ENCODE peak calls at places on chromosomes 4 and X, in four cellular contexts. N is mesenchymal stem cell, G is iPS DF 6.9, Q is IMR-90. H is an unnamed sample.

GRCh38 chr4:105350859-105351494 is 122.9 kb downstream of the PPA2 start:
- DNase-seq in N (peak; percentile 8), G (no peak), Q (peak; percentile 83), H (no peak)

GRCh38 chr4:87559090-87559837 is 30.1 kb upstream of the SPARCL1 start:
- DNase-seq in N (no peak), G (peak; percentile 35), Q (no peak), H (no peak)

GRCh38 chrX:39242187-39242586 is 440.9 kb downstream of the MID1IP1 start:
- DNase-seq in N (peak; percentile 3), G (peak; percentile 13), Q (no peak), H (peak; percentile 23)

GRCh38 chrX:150377010-150377409 is 13.9 kb downstream of the MAMLD1 start:
- DNase-seq in N (no peak), G (no peak), Q (no peak), H (no peak)

GRCh38 chrX:102835504-102836146 is 101.4 kb upstream of the RAB40AL start:
- DNase-seq in N (peak; percentile 27), G (peak; percentile 5), Q (peak; percentile 33), H (peak; percentile 5)

GRCh38 chr4:147059064-147059731 is 113.5 kb upstream of the TTC29 start:
- DNase-seq in N (no peak), G (no peak), Q (no peak), H (no peak)

GRCh38 chrX:11890843-11891514 is 132.9 kb downstream of the MSL3 start:
- DNase-seq in N (no peak), G (no peak), Q (no peak), H (no peak)

GRCh38 chr4:146975535-146975934 is 29.9 kb upstream of the TTC29 start:
- DNase-seq in N (peak; percentile 4), G (no peak), Q (no peak), H (no peak)

GRCh38 chr4:17094209-17094608 is 195.8 kb upstream of the LDB2 start:
- DNase-seq in N (peak; percentile 21), G (no peak), Q (no peak), H (no peak)

GRCh38 chr4:8928074-8928473 is 56.4 kb upstream of the HMX1 start:
- DNase-seq in N (no peak), G (no peak), Q (no peak), H (no peak)

GRCh38 chr4:3251691-3252479 is 2.9 kb downstream of the MSANTD1 start:
- DNase-seq in N (no peak), G (no peak), Q (no peak), H (no peak)

GRCh38 chr4:150746156-150746555 is 164.2 kb downstream of the MAB21L2 start:
- DNase-seq in N (peak; percentile 16), G (no peak), Q (peak; percentile 65), H (no peak)

GRCh38 chr4:163613375-163613774 is 118.9 kb downstream of the TMA16 start:
- DNase-seq in N (no peak), G (no peak), Q (no peak), H (no peak)

GRCh38 chr4:54016504-54016903 is 47.9 kb downstream of the CHIC2 start:
- DNase-seq in N (no peak), G (no peak), Q (no peak), H (peak; percentile 37)

GRCh38 chr4:155403886-155404285 is 27.1 kb upstream of the MAP9 start:
- DNase-seq in N (peak; percentile 71), G (no peak), Q (peak; percentile 72), H (peak; percentile 65)

GRCh38 chrX:137565921-137566745 is at the start of gene ZIC3:
- DNase-seq in N (peak; percentile 0), G (no peak), Q (no peak), H (peak; percentile 83)

GRCh38 chrX:137567474-137568232 is 1.7 kb downstream of the ZIC3 start:
- DNase-seq in N (no peak), G (no peak), Q (no peak), H (no peak)

GRCh38 chrX:137568741-137569469 is 3.0 kb downstream of the ZIC3 start:
- DNase-seq in N (no peak), G (no peak), Q (no peak), H (no peak)

GRCh38 chrX:137565318-137565904 is 516 bp upstream of the ZIC3 start:
- DNase-seq in N (no peak), G (no peak), Q (no peak), H (no peak)

DNA sequence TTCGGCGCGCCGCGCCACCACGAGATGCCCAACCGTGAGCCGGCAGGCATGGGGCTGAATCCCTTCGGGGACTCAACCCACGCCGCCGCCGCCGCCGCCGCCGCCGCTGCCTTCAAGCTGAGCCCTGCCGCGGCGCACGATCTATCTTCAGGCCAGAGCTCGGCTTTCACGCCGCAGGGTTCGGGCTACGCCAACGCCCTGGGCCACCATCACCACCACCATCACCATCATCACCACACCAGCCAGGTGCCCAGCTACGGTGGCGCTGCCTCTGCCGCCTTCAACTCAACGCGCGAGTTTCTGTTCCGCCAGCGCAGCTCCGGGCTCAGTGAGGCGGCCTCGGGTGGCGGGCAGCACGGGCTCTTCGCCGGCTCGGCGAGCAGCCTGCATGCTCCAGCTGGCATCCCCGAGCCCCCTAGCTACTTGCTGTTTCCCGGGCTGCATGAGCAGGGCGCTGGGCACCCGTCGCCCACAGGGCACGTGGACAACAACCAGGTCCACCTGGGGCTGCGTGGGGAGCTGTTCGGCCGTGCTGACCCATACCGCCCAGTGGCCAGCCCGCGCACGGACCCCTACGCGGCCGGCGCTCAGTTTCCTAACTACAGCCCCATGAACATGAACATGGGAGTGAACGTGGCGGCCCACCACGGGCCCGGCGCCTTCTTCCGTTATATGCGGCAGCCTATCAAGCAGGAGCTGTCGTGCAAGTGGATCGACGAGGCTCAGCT is 983 bp downstream of the ZIC3 start:
- DNase-seq in N (no peak), G (no peak), Q (no peak), H (no peak)
- H3K4me3 ChIP-seq in N (no peak overlapping the region), G (peak overlapping the region; percentile 100), Q (no peak overlapping the region), H (peak overlapping the region; percentile 55)

DNA sequence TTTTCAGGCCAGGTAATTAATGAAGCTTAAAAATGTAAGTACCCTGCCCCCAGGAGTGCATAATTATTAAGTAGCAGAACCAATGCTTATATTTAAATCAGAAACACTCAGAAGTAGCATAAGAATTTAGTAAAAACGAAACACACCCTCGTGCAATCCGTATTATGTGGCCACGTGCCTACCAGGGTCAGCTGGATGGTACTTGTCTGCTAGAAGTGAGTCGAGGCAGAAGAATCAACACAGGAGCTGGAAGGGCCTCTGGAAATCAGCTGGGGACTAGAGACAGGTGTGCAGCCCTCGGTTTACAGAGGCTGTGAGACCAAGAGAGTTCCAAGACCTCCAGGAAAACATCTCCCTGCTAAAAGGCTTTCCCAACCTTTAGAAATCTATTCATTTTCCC is 559 bp upstream of the FAM47E start:
- DNase-seq in N (no peak), G (no peak), Q (no peak), H (no peak)
- H3K4me3 ChIP-seq in N (peak overlapping the region; percentile 79), G (peak overlapping the region; percentile 29), Q (no peak overlapping the region), H (peak overlapping the region; percentile 37)

GRCh38 chr4:6473264-6474052 is 1.0 kb upstream of the PPP2R2C start:
- DNase-seq in N (no peak), G (no peak), Q (no peak), H (no peak)

GRCh38 chr4:6474053-6474568 is 1.7 kb upstream of the PPP2R2C start:
- DNase-seq in N (no peak), G (no peak), Q (no peak), H (no peak)

GRCh38 chr4:6471303-6472007 is 959 bp downstream of the PPP2R2C start:
- DNase-seq in N (peak; percentile 6), G (no peak), Q (no peak), H (no peak)

GRCh38 chr4:6472008-6472386 is 417 bp downstream of the PPP2R2C start:
- DNase-seq in N (no peak), G (no peak), Q (no peak), H (peak; percentile 21)

DNA sequence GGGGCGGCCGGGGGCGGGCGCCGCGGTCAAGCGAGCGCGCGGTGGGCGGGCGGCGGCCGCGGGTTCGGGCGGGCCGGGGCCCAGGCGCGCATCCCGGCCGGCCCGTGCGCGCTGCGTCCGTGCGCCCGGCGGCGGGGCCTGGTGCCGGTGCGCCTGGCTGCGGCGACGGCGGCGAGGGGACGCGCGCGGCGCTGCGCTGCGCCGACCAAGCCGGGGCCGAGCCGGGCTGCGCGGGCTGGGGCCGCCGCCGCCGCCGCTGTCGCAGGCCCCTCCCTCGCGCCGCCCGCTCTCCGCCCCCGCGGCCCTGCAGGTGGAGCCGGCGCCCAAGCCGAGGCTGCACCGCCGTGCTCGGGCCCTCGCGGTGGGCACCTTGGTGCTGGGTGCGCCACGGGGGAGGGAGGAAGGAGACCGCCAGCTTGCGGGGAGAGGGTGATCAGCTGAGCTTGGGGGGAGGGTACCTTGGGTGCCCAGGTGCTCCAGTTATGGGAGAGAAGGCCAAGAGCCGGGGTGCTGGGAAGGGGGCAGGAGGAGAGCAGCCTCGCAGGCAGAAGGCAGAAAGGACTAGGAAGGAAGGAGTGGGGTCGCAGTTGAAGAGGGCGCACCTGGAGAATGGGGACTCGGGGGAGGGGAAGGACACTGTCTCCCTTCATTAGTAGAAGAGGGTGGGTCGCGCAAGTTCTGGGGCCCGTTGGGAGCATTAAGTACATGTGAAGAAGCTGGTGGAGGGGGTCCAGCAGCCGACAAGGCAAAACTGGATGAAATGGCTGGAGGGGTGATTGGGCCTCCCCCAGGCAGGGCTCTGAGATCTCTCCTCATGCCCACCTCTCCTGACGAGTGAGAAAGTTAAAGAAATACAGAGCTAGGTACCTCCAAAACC is at the start of gene PPP2R2C:
- DNase-seq in N (no peak), G (no peak), Q (no peak), H (peak; percentile 41)
- H3K4me3 ChIP-seq in N (no peak within 1 kb of the TSS), G (peak within 1 kb of the TSS; percentile 58), Q (no peak within 1 kb of the TSS), H (peak within 1 kb of the TSS; percentile 13)

DNA sequence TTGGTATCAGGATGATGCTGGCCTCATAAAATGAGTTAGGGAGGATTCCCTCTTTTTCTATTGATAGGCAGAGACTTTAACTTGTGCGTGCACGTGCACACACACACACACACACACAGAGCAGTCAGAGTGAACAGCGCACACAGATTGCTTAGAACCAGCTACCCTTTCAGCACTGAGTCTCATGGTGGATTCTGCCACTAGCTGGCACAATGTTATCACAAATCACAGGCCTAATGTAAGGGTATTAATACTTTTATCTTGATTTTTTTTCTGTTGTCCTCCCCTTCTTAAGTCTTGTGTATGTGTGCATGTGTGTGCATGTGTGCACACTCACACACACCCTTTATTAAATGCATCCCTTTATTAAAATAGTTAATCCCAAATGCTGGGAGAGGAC is 53.2 kb downstream of the HADH start:
- DNase-seq in N (no peak), G (no peak), Q (no peak), H (no peak)
- H3K4me3 ChIP-seq in N (no peak overlapping the region), G (no peak overlapping the region), Q (no peak overlapping the region), H (no peak overlapping the region)

GRCh38 chr4:7750508-7750907 is 189.2 kb downstream of the AFAP1 start:
- DNase-seq in N (no peak), G (no peak), Q (no peak), H (no peak)
- H3K4me3 ChIP-seq in N (no peak overlapping the region), G (no peak overlapping the region), Q (no peak overlapping the region), H (no peak overlapping the region)

GRCh38 chrX:66162331-66162822 is 1.7 kb upstream of the HEPH start:
- DNase-seq in N (no peak), G (no peak), Q (no peak), H (no peak)

GRCh38 chrX:66164470-66164869 is 423 bp downstream of the HEPH start:
- DNase-seq in N (no peak), G (no peak), Q (no peak), H (no peak)

GRCh38 chrX:66164931-66165330 is 884 bp downstream of the HEPH start:
- DNase-seq in N (no peak), G (no peak), Q (no peak), H (no peak)

GRCh38 chrX:66163447-66163846 is 600 bp upstream of the HEPH start:
- DNase-seq in N (no peak), G (no peak), Q (no peak), H (no peak)

GRCh38 chrX:66163849-66164401 is at the start of gene HEPH:
- DNase-seq in N (peak; percentile 48), G (no peak), Q (peak; percentile 34), H (peak; percentile 64)
- H3K4me3 ChIP-seq in N (peak within 1 kb of the TSS; percentile 81), G (peak within 1 kb of the TSS; percentile 47), Q (peak within 1 kb of the TSS; percentile 43), H (peak within 1 kb of the TSS; percentile 57)

H was measured in cardiac muscle cell.